ENCODE peak calls at places on chromosomes 2 and 18, in five cellular contexts. Q is mammary epithelial cell, F is PC-3, U is H9, L is HCT116. K is an unnamed sample. For H3K9me3, the result is how much of the 10 kb centered on the place peaks cover.

GRCh38 chr2:240162032-240162431 is 21.6 kb upstream of the OTOS start:
- DNase-seq in Q (no peak), F (no peak), U (no peak), L (no peak), K (no peak)

GRCh38 chr2:105143467-105144127 is 97.9 kb upstream of the GPR45 start:
- DNase-seq in Q (peak), F (no peak), U (peak), L (no peak), K (no peak)

GRCh38 chr2:191318037-191318728 is 73.0 kb downstream of the MYO1B start:
- DNase-seq in Q (no peak), F (no peak), U (no peak), L (no peak), K (no peak)

GRCh38 chr2:162890690-162891311 is 52.2 kb upstream of the KCNH7 start:
- DNase-seq in Q (peak), F (peak), U (no peak), L (peak), K (peak)

GRCh38 chr18:7754725-7755181 is 187.6 kb downstream of the PTPRM start:
- DNase-seq in Q (no peak), F (no peak), U (no peak), L (no peak), K (no peak)

GRCh38 chr2:240713928-240714746 is 22.5 kb downstream of the AQP12A start:
- DNase-seq in Q (no peak), F (no peak), U (no peak), L (no peak), K (no peak)

GRCh38 chr2:164868563-164869419 is 27.2 kb upstream of the COBLL1 start:
- DNase-seq in Q (no peak), F (peak), U (no peak), L (no peak), K (no peak)

GRCh38 chr2:176536739-176537138 is 267.5 kb downstream of the MTX2 start:
- DNase-seq in Q (peak), F (peak), U (no peak), L (no peak), K (no peak)

GRCh38 chr2:48448274-48449061 is 81.5 kb upstream of the STON1 start:
- DNase-seq in Q (peak), F (peak), U (no peak), L (no peak), K (no peak)

GRCh38 chr2:16055848-16056580 is 115.7 kb downstream of the MYCN start:
- DNase-seq in Q (no peak), F (no peak), U (no peak), L (no peak), K (no peak)

GRCh38 chr2:202491514-202491913 is 115.4 kb downstream of the BMPR2 start:
- DNase-seq in Q (peak), F (no peak), U (no peak), L (no peak), K (no peak)

GRCh38 chr2:191935247-191935646 is 88.4 kb upstream of the CAVIN2 start:
- DNase-seq in Q (no peak), F (no peak), U (no peak), L (no peak), K (no peak)

GRCh38 chr2:230905448-230906430 is 19.3 kb downstream of the GPR55 start:
- DNase-seq in Q (no peak), F (peak), U (peak), L (peak), K (no peak)

GRCh38 chr2:101406867-101407266 is 19.6 kb upstream of the CREG2 start:
- DNase-seq in Q (no peak), F (peak), U (no peak), L (no peak), K (no peak)

GRCh38 chr18:7514796-7515440 is 52.2 kb upstream of the PTPRM start:
- DNase-seq in Q (peak), F (no peak), U (peak), L (no peak), K (no peak)

GRCh38 chr2:157480182-157480961 is 36.5 kb upstream of the CYTIP start:
- DNase-seq in Q (peak), F (no peak), U (no peak), L (no peak), K (no peak)

GRCh38 chr18:5543854-5544389 is at the start of gene EPB41L3:
- DNase-seq in Q (no peak), F (no peak), U (peak), L (no peak), K (no peak)

GRCh38 chr2:200405599-200406298 is 99.3 kb downstream of the SPATS2L start:
- DNase-seq in Q (peak), F (peak), U (no peak), L (peak), K (no peak)

GRCh38 chr2:60152226-60152833 is 401.1 kb downstream of the BCL11A start:
- DNase-seq in Q (peak), F (peak), U (no peak), L (peak), K (peak)

GRCh38 chr2:45259547-45260160 is 250.4 kb upstream of the SIX2 start:
- DNase-seq in Q (no peak), F (no peak), U (no peak), L (no peak), K (no peak)

GRCh38 chr18:63138469-63139340 is 180.9 kb downstream of the BCL2 start:
- DNase-seq in Q (no peak), F (no peak), U (peak), L (no peak), K (peak)

GRCh38 chr2:227450921-227451654 is 20.9 kb upstream of the AGFG1 start:
- DNase-seq in Q (no peak), F (no peak), U (no peak), L (no peak), K (no peak)

GRCh38 chr2:16546128-16546754 is 119.4 kb downstream of the CYRIA start:
- DNase-seq in Q (peak), F (peak), U (peak), L (no peak), K (peak)

GRCh38 chr2:14616342-14616741 is 16.2 kb upstream of the LRATD1 start:
- DNase-seq in Q (no peak), F (no peak), U (no peak), L (no peak), K (no peak)

GRCh38 chr2:15579641-15580040 is 12.0 kb upstream of the DDX1 start:
- DNase-seq in Q (no peak), F (peak), U (peak), L (no peak), K (no peak)

GRCh38 chr2:102358496-102358895 is 2.9 kb downstream of the IL18R1 start:
- DNase-seq in Q (no peak), F (no peak), U (no peak), L (no peak), K (no peak)

GRCh38 chr2:105621038-105621437 is 123.7 kb upstream of the NCK2 start:
- DNase-seq in Q (no peak), F (no peak), U (no peak), L (no peak), K (no peak)

GRCh38 chr2:67397143-67397986 is at the start of gene ETAA1:
- DNase-seq in Q (peak), F (peak), U (peak), L (peak), K (peak)

GRCh38 chr2:67389286-67389685 is 7.8 kb upstream of the ETAA1 start:
- DNase-seq in Q (no peak), F (peak), U (no peak), L (no peak), K (no peak)

GRCh38 chr2:67389788-67390187 is 7.3 kb upstream of the ETAA1 start:
- DNase-seq in Q (no peak), F (no peak), U (no peak), L (no peak), K (no peak)

GRCh38 chr2:67394734-67395133 is 2.4 kb upstream of the ETAA1 start:
- DNase-seq in Q (peak), F (peak), U (no peak), L (no peak), K (no peak)

DNA sequence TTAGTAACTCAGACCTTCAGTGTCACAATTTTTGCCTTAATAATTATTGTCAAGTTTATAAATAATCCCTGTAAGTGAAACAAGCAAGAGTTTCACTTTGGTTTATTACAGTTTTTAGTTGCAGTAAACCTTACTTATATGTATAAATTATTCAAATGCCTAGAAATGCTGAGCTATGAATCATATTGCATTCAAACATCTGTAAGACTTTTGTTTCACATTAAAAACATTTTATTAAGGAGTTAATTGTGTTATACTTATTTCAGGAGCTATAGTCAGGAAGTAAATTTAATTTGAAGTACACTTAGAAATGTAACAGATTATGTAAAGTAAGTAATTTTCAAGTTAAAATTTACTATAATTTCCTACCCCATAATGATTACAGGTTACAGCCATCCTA is 3.9 kb upstream of the ETAA1 start:
- DNase-seq in Q (no peak), F (no peak), U (no peak), L (no peak), K (no peak)
- H3K9ac ChIP-seq in Q (no peak), F (no peak), U (no peak), L (no peak), K (no peak)

DNA sequence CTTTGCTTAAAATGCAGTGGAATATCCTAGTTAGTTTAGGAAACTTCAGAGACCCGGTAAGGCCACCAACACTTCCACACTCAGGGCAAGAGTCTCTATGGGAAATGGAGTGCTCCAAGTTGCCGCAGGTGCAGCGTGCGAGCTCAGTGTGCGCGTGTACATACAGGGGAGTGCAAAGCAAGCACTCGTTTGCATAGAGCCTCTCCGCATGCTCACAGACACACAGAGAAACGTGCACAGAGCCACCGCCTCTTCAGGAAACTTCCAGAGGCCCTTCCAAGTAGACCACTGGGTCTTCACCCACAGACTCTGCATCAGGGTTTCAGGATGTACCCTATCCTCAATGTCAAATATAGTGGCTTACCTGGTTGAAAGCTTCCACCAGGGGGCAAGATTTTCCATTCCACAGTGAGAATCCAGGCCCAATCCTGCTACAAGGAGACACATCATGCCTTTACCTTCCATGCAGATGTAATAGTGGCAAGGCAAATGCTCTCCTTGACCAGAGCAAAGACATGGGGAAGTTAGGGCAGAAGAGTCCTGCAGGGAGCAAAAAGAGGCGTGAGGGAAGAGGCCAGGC is 513.0 kb upstream of the MYT1L start:
- DNase-seq in Q (no peak), F (peak), U (no peak), L (peak), K (no peak)
- H3K9me3 ChIP-seq in Q (under half), F (under half), U (under half), L (under half), K (under half)

DNA sequence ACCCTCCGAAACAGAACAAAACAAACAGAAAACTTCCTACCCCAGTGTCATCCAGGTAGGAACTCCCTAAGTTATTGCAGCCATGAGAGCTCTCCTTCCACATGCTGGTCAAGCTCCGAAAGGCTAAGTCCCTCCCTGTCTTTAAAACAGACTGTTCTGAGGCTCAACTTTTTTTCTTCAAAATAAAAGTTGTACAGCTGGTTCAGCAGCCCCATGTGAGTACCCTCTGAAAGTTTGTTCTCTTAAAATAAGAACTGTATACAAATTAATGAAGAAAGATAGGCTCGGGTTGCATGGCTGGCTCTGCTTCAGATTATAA is at the start of gene PDE1A:
- DNase-seq in Q (no peak), F (no peak), U (no peak), L (no peak), K (no peak)
- H3K9ac ChIP-seq in Q (no peak), F (no peak), U (no peak), L (no peak), K (no peak)

GRCh38 chr2:5188636-5189035 is 503.5 kb upstream of the SOX11 start:
- DNase-seq in Q (peak), F (peak), U (no peak), L (no peak), K (no peak)
- H3K9me3 ChIP-seq in Q (under half), F (under half), U (under half), L (under half), K (under half)

GRCh38 chr2:75506131-75506697 is 54.5 kb downstream of the EVA1A start:
- DNase-seq in Q (no peak), F (no peak), U (no peak), L (no peak), K (no peak)

GRCh38 chr2:75500633-75501032 is 60.1 kb downstream of the EVA1A start:
- DNase-seq in Q (peak), F (peak), U (no peak), L (no peak), K (no peak)

GRCh38 chr2:75499534-75499933 is 61.2 kb downstream of the EVA1A start:
- DNase-seq in Q (no peak), F (no peak), U (no peak), L (no peak), K (no peak)

GRCh38 chr2:75505012-75505411 is 55.7 kb downstream of the EVA1A start:
- DNase-seq in Q (no peak), F (no peak), U (no peak), L (no peak), K (no peak)

DNA sequence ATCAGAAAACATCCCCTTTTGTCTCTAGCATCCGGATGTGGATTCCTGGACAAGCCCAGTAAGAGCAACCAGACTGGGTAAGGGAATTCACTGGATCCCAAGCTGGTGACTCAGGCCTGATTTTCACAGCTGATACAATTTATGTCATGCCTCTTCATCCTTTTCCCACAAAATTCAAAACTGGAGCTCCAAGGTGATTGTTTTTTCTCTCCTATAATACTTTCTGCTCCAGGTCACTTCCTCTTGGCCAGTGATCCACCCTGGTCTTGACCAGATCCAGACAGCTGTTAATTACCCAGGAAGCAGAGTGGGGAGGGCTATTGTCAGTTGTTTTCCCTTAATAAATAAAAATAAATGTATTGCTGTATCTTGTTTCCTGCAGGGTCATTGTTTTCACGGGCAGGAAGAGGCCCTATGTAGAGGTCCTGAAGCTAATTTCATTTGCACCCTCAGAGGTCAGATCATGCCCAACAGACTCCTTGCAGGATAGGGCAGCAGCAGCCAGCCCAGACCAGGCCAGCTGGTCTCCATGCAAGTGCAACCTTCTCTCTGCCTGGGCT is 57.6 kb downstream of the EVA1A start:
- DNase-seq in Q (peak), F (peak), U (no peak), L (no peak), K (no peak)
- H3K9ac ChIP-seq in Q (no peak), F (no peak), U (no peak), L (no peak), K (no peak)

DNA sequence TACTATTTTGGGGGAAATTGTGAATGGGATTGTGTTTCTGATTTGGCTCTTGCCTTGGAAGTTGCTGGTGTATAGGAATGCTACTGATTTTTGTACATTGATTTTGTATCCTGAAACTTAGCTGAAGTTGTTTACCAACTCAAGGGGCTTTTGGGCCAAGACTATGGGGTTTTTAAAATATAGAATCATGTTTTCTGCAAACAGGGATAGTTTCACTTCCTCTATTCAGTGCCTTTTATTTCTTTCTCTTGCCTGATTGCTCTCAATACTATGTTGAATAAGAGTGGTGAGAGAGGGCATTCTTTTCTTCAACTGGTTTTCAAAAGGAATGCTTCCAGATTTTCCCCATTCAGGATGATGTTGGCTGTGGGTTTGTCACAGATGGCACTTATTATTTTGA is 1383.8 kb upstream of the ACVR2A start:
- DNase-seq in Q (no peak), F (no peak), U (no peak), L (no peak), K (no peak)
- H3K9me3 ChIP-seq in Q (under half), F (under half), U (under half), L (under half), K (under half)

GRCh38 chr2:161163438-161163837 is 3.2 kb downstream of the TANK start:
- DNase-seq in Q (no peak), F (no peak), U (no peak), L (no peak), K (no peak)

GRCh38 chr2:161169335-161169734 is 9.1 kb downstream of the TANK start:
- DNase-seq in Q (no peak), F (no peak), U (no peak), L (no peak), K (no peak)

GRCh38 chr2:161166538-161167409 is 6.5 kb downstream of the TANK start:
- DNase-seq in Q (peak), F (peak), U (no peak), L (peak), K (no peak)

GRCh38 chr2:161165811-161166210 is 5.6 kb downstream of the TANK start:
- DNase-seq in Q (no peak), F (no peak), U (no peak), L (no peak), K (no peak)

GRCh38 chr2:161165266-161165665 is 5.0 kb downstream of the TANK start:
- DNase-seq in Q (peak), F (peak), U (no peak), L (no peak), K (no peak)
- H3K9ac ChIP-seq in Q (no peak), F (no peak), U (no peak), L (no peak), K (no peak)